ENCODE peak calls at places on chromosomes 11 and 22, in ten cellular contexts. T is heart left ventricle, Y is HL-60, O is astrocyte of the spinal cord, C is IMR-90, L is A549, Q is dorsolateral prefrontal cortex, Z is ovary, V is endodermal cell, E is B cell. P is an unnamed sample.

GRCh38 chr11:7031346-7031957 is 11.2 kb downstream of the NLRP14 start:
- DNase-seq in T (no peak), Y (no peak), O (no peak), L (no peak), Z (no peak), Q (no peak), V (no peak), E (no peak), C (no peak), P (no peak)

GRCh38 chr11:130737866-130738431 is 178.3 kb downstream of the SNX19 start:
- DNase-seq in L (no peak), V (peak), Y (no peak), T (peak), Q (no peak), E (no peak), Z (peak), C (peak), O (peak), P (no peak)

GRCh38 chr11:1520209-1520986 is 33.8 kb upstream of the MOB2 start:
- DNase-seq in T (no peak), Z (no peak), V (no peak), L (no peak), E (no peak), O (no peak), C (no peak), Y (no peak), Q (no peak), P (no peak)

GRCh38 chr11:19606856-19607655 is 105.6 kb upstream of the NAV2 start:
- DNase-seq in Z (no peak), E (no peak), V (no peak), O (no peak), C (no peak), L (no peak), T (no peak), Y (no peak), Q (no peak), P (no peak)

GRCh38 chr22:48490513-48491411 is 1336.9 kb downstream of the BRD1 start:
- DNase-seq in V (peak), Q (peak), O (no peak), E (no peak), L (peak), Z (no peak), T (no peak), Y (no peak), C (no peak), P (no peak)

GRCh38 chr22:49291169-49291568 is 536.5 kb downstream of the BRD1 start:
- DNase-seq in T (no peak), E (no peak), Y (no peak), O (no peak), Z (no peak), Q (no peak), V (peak), L (no peak), C (no peak), P (no peak)

GRCh38 chr11:22508691-22509090 is 116.9 kb downstream of the FANCF start:
- DNase-seq in V (no peak), Z (no peak), L (no peak), Q (no peak), O (no peak), T (no peak), C (no peak), E (no peak), Y (no peak), P (no peak)

GRCh38 chr11:57751676-57752253 is at the start of gene BTBD18:
- DNase-seq in O (peak), L (peak), Y (no peak), V (peak), E (peak), C (peak), Z (no peak), T (peak), Q (no peak), P (no peak)

GRCh38 chr11:126080206-126080941 is 17.7 kb upstream of the CDON start:
- DNase-seq in E (no peak), Q (no peak), Z (no peak), L (peak), T (no peak), Y (no peak), O (no peak), V (peak), C (no peak), P (no peak)

GRCh38 chr22:46069518-46070214 is 80.7 kb upstream of the PPARA start:
- DNase-seq in Q (no peak), Z (peak), V (no peak), C (peak), Y (no peak), O (peak), T (peak), L (no peak), E (no peak), P (peak)

GRCh38 chr11:44761546-44761961 is 34.8 kb downstream of the TSPAN18 start:
- DNase-seq in E (no peak), T (no peak), Q (peak), Y (no peak), V (no peak), C (no peak), L (no peak), O (no peak), Z (no peak), P (no peak)

GRCh38 chr11:33718441-33718840 is 17.8 kb downstream of the CD59 start:
- DNase-seq in V (no peak), E (no peak), Q (no peak), Z (no peak), L (no peak), C (no peak), O (no peak), Y (no peak), T (no peak), P (no peak)

GRCh38 chr22:39574779-39575551 is 4.4 kb downstream of the CACNA1I start:
- DNase-seq in L (peak), Q (no peak), E (no peak), C (peak), Z (no peak), T (no peak), Y (no peak), O (peak), V (no peak), P (no peak)

GRCh38 chr11:83036701-83037100 is 35.0 kb downstream of the RAB30 start:
- DNase-seq in C (no peak), Y (no peak), L (no peak), V (no peak), O (no peak), T (no peak), Z (no peak), E (no peak), Q (no peak), P (no peak)

GRCh38 chr11:44188643-44189042 is 93.2 kb downstream of the EXT2 start:
- DNase-seq in Z (no peak), V (no peak), C (peak), Q (no peak), O (peak), L (no peak), Y (no peak), T (no peak), E (no peak), P (no peak)

GRCh38 chr11:74730601-74731260 is 495 bp downstream of the CHRDL2 start:
- DNase-seq in V (peak), Y (no peak), E (no peak), Q (no peak), T (no peak), Z (no peak), L (no peak), C (no peak), O (no peak), P (no peak)

GRCh38 chr22:36289406-36289870 is 36.5 kb downstream of the APOL1 start:
- DNase-seq in Z (no peak), T (peak), L (no peak), O (no peak), E (no peak), Q (no peak), C (no peak), V (no peak), Y (no peak), P (no peak)

GRCh38 chr11:110295487-110296225 is 758 bp downstream of the RDX start:
- DNase-seq in Q (peak), L (no peak), T (peak), Y (no peak), O (peak), C (peak), V (peak), Z (peak), E (peak), P (peak)

GRCh38 chr11:6979365-6979764 is 40.8 kb downstream of the ZNF214 start:
- DNase-seq in O (no peak), C (peak), V (no peak), Z (no peak), T (no peak), Q (no peak), L (no peak), Y (no peak), E (no peak), P (no peak)

GRCh38 chr11:110366234-110366633 is 63.5 kb upstream of the FDX1 start:
- DNase-seq in E (no peak), O (peak), L (no peak), Q (no peak), C (peak), Z (peak), V (no peak), T (peak), Y (no peak), P (no peak)

GRCh38 chr11:134063096-134063495 is 5.8 kb upstream of the JAM3 start:
- DNase-seq in C (no peak), Z (no peak), T (no peak), Y (no peak), Q (no peak), L (no peak), E (no peak), O (no peak), V (no peak), P (no peak)

GRCh38 chr11:3890014-3890413 is 34.5 kb downstream of the STIM1 start:
- DNase-seq in Y (no peak), O (no peak), L (no peak), E (no peak), Z (no peak), V (no peak), C (no peak), Q (no peak), T (no peak), P (no peak)

GRCh38 chr11:108592591-108593213 is 866 bp downstream of the EXPH5 start:
- DNase-seq in T (no peak), L (no peak), E (no peak), Z (peak), Y (no peak), O (no peak), V (peak), C (no peak), Q (peak), P (peak)

DNA sequence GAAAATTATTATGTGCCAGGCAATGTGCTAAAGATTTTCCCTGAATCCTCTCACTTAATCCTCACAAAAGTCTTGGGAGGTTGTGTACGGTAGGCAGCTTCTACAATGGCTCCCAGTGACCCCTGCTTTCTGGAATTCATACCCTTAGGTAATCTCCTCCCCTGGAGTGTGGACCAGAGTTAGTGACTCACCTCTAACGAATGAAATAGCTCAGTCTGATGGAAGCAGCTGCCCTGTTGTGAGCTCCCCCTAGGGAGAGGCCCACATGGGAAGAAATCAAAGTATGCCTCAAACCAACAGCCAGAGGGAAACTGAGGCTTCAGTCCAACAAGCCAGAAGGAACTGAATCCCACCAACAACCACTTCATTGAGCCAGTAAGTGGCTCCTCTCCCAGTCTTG is 99.0 kb upstream of the ISX start:
- DNase-seq in Y (no peak), Q (no peak), V (peak), O (no peak), T (no peak), L (peak), E (no peak), C (no peak), Z (no peak), P (no peak)
- TF ChIP-seq CTCF in Y (no peak), Q (no peak), V (no peak), O (no peak), T (no peak), L (no peak), E (no peak), C (no peak), Z (no peak), P (no peak)

GRCh38 chr11:69943066-69943465 is 123.8 kb upstream of the FGF3 start:
- DNase-seq in V (peak), Z (no peak), E (no peak), C (no peak), Q (no peak), O (no peak), L (peak), T (no peak), Y (no peak), P (no peak)
- TF ChIP-seq CTCF in V (peak), Z (no peak), E (no peak), C (no peak), Q (no peak), O (peak), L (peak), T (peak), Y (no peak), P (no peak)

GRCh38 chr11:64314805-64315561 is 2.4 kb downstream of the TRMT112 start:
- DNase-seq in E (no peak), Z (no peak), L (no peak), Q (no peak), Y (no peak), C (no peak), T (no peak), V (peak), O (no peak), P (no peak)
- TF ChIP-seq CTCF in E (no peak), Z (no peak), L (no peak), Q (no peak), Y (no peak), C (no peak), T (no peak), V (peak), O (no peak), P (no peak)

GRCh38 chr22:20179455-20180244 is 28.8 kb upstream of the CCDC188 start:
- DNase-seq in Y (no peak), V (no peak), Z (no peak), C (no peak), L (no peak), Q (no peak), O (no peak), E (no peak), T (no peak), P (no peak)

GRCh38 chr22:20178922-20179227 is 28.0 kb upstream of the CCDC188 start:
- DNase-seq in O (no peak), L (no peak), Y (no peak), V (no peak), E (no peak), Q (no peak), Z (no peak), C (no peak), T (no peak), P (no peak)

GRCh38 chr22:20181194-20181931 is 30.5 kb upstream of the CCDC188 start:
- DNase-seq in O (no peak), C (no peak), T (no peak), L (no peak), Q (no peak), E (no peak), Z (no peak), V (no peak), Y (no peak), P (no peak)

GRCh38 chr22:20180640-20181039 is 29.8 kb upstream of the CCDC188 start:
- DNase-seq in Q (no peak), Y (no peak), V (no peak), E (no peak), O (no peak), C (no peak), L (no peak), Z (no peak), T (no peak), P (no peak)

DNA sequence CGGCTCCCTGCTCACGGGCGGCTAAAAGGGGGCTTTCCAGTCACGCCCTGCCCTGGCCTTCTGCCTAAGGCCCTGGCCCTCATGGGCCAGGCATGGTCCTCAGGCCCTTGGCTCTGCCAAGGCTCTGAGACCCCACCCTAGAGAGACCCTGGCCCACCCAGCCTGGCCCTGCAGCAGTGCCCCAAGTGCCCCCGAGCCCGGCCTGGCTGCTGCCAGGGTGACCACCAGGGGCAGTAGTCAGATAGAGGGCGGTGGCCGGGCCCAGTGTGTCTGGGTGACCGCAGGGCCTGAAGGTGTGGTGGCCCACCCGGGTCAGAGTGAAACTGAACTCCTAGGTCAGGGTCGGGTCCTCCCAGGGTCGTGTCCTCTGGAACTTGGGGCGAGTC is 29.4 kb upstream of the CCDC188 start:
- DNase-seq in Z (no peak), E (no peak), C (no peak), Y (no peak), V (peak), O (no peak), T (no peak), Q (no peak), L (no peak), P (no peak)
- TF ChIP-seq CTCF in Z (no peak), E (no peak), C (peak), Y (no peak), V (peak), O (peak), T (peak), Q (no peak), L (no peak), P (no peak)

DNA sequence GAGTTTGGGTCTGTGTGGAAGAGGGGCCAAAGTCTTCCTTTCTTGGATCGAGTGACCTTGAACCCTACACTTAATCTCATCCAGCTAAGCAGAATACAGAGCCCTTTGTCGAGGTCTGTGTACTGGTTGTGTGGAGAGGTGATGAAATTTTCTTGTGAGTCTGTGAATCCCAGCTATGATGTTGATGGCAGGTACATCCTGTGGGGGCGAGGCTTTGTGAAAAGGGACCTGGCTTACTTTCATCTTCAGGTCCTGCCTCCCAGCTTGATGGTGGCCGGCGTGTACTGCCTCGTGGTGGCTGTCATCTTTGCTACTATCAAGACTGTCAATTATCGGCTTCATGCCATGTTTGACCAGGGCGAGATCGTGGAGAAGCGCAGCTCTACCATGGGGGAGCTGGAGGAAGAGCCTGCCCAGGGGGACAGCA is 1.0 kb downstream of the PCNX3 start:
- DNase-seq in C (no peak), O (no peak), Y (no peak), V (no peak), T (no peak), E (no peak), L (no peak), Z (no peak), Q (no peak), P (no peak)
- TF ChIP-seq CTCF in C (no peak), O (no peak), Y (no peak), V (no peak), T (no peak), E (no peak), L (no peak), Z (no peak), Q (no peak), P (no peak)

GRCh38 chr11:12496181-12497025 is 119.0 kb downstream of the PARVA start:
- DNase-seq in C (peak), Z (no peak), O (no peak), L (no peak), Q (no peak), V (peak), T (no peak), E (no peak), Y (no peak), P (no peak)
- TF ChIP-seq CTCF in C (peak), Z (no peak), O (no peak), L (no peak), Q (no peak), V (peak), T (peak), E (no peak), Y (no peak), P (no peak)

DNA sequence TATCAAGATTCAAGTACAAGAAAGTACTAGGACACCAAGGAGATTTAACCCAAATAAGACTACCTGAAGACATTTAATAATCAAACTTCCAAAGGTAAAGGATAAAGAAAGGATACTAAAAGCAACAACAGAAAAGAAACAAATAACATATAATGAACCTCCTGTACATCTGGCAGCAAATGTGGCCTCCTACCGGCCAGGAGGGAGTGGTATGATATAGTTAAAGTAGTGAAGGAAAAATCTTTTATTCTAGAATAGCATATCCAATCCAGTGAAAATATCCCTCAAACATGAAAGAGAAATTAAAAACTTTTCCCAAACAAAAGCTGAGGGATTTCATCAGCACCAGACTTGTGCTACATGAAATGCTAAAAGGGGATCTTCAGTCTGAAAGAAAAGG is 104.7 kb upstream of the GUCY1A2 start:
- DNase-seq in Z (no peak), E (no peak), T (no peak), Y (no peak), L (no peak), Q (no peak), C (no peak), V (no peak), O (no peak), P (no peak)
- TF ChIP-seq CTCF in Z (no peak), E (no peak), T (no peak), Y (no peak), L (no peak), Q (no peak), C (no peak), V (no peak), O (no peak), P (no peak)